ENCODE peak calls at places on chromosomes 11 and 22, in ten cellular contexts. R is tibial nerve, Q is mucosa of descending colon, T is tibial artery, K is B cell, V is fibroblast of lung, W is astrocyte of the cerebellum, B is SK-N-SH, U is retinal pigment epithelial cell, M is AG09319. I is an unnamed sample.

GRCh38 chr11:109971184-109971523 is 122.0 kb upstream of the ZC3H12C start:
- DNase-seq in R (no peak), Q (no peak), T (no peak), K (no peak), V (peak), W (peak), B (no peak), U (no peak), M (no peak), I (no peak)

GRCh38 chr22:41762980-41763779 is 37.3 kb upstream of the CCDC134 start:
- DNase-seq in R (no peak), Q (no peak), T (no peak), K (no peak), V (peak), W (no peak), B (no peak), U (no peak), M (no peak), I (no peak)

GRCh38 chr11:32447252-32447651 is 11.9 kb upstream of the WT1 start:
- DNase-seq in R (no peak), Q (no peak), T (no peak), K (no peak), V (no peak), W (no peak), B (no peak), U (no peak), M (no peak), I (no peak)

GRCh38 chr22:39984006-39984405 is 10.7 kb upstream of the FAM83F start:
- DNase-seq in R (no peak), Q (no peak), T (no peak), K (no peak), V (peak), W (no peak), B (no peak), U (peak), M (no peak), I (no peak)

GRCh38 chr11:128058580-128059208 is 528.7 kb downstream of the ETS1 start:
- DNase-seq in R (no peak), Q (no peak), T (no peak), K (no peak), V (no peak), W (no peak), B (no peak), U (no peak), M (no peak), I (no peak)

GRCh38 chr11:3160252-3161031 is 4.7 kb downstream of the OSBPL5 start:
- DNase-seq in R (peak), Q (peak), T (peak), K (no peak), V (peak), W (peak), B (peak), U (peak), M (peak), I (peak)

GRCh38 chr11:67178878-67179277 is 59.8 kb downstream of the KDM2A start:
- DNase-seq in R (no peak), Q (no peak), T (no peak), K (no peak), V (peak), W (no peak), B (no peak), U (no peak), M (peak), I (no peak)

GRCh38 chr22:47008208-47008885 is 245.9 kb downstream of the TBC1D22A start:
- DNase-seq in R (no peak), Q (no peak), T (no peak), K (no peak), V (no peak), W (no peak), B (no peak), U (no peak), M (no peak), I (no peak)

GRCh38 chr11:134537941-134538340 is 125.9 kb upstream of the B3GAT1 start:
- DNase-seq in R (no peak), Q (no peak), T (no peak), K (no peak), V (no peak), W (no peak), B (no peak), U (no peak), M (no peak), I (no peak)

GRCh38 chr22:38699784-38700183 is 959 bp downstream of the JOSD1 start:
- DNase-seq in R (no peak), Q (no peak), T (no peak), K (no peak), V (peak), W (no peak), B (no peak), U (no peak), M (no peak), I (no peak)

GRCh38 chr11:116148056-116148455 is 624.7 kb downstream of the BUD13 start:
- DNase-seq in R (no peak), Q (no peak), T (no peak), K (no peak), V (no peak), W (no peak), B (no peak), U (no peak), M (no peak), I (no peak)

GRCh38 chr11:65297026-65297667 is 17.5 kb upstream of the CDC42EP2 start:
- DNase-seq in R (no peak), Q (no peak), T (no peak), K (no peak), V (peak), W (no peak), B (no peak), U (no peak), M (no peak), I (no peak)

GRCh38 chr11:18457435-18457834 is 1.8 kb downstream of the LDHAL6A start:
- DNase-seq in R (no peak), Q (no peak), T (no peak), K (no peak), V (no peak), W (no peak), B (peak), U (peak), M (no peak), I (no peak)

GRCh38 chr22:48240165-48240934 is 1477.9 kb downstream of the TBC1D22A start:
- DNase-seq in R (no peak), Q (no peak), T (no peak), K (no peak), V (no peak), W (no peak), B (no peak), U (no peak), M (no peak), I (no peak)

GRCh38 chr11:103228807-103229206 is 119.6 kb downstream of the DYNC2H1 start:
- DNase-seq in R (no peak), Q (no peak), T (no peak), K (no peak), V (no peak), W (no peak), B (no peak), U (peak), M (no peak), I (no peak)

GRCh38 chr11:67395555-67396257 is 3.9 kb downstream of the RAD9A start:
- DNase-seq in R (no peak), Q (peak), T (no peak), K (no peak), V (no peak), W (no peak), B (no peak), U (no peak), M (no peak), I (no peak)

GRCh38 chr11:10514713-10515112 is 26.3 kb downstream of the RNF141 start:
- DNase-seq in R (no peak), Q (no peak), T (no peak), K (no peak), V (no peak), W (no peak), B (no peak), U (no peak), M (no peak), I (no peak)

GRCh38 chr11:22703040-22703439 is 36.6 kb downstream of the GAS2 start:
- DNase-seq in R (no peak), Q (no peak), T (no peak), K (no peak), V (peak), W (peak), B (no peak), U (peak), M (peak), I (peak)

GRCh38 chr11:75508051-75508561 is 17.6 kb downstream of the GDPD5 start:
- DNase-seq in R (no peak), Q (no peak), T (no peak), K (peak), V (no peak), W (no peak), B (peak), U (no peak), M (no peak), I (no peak)

GRCh38 chr22:44526431-44527115 is 28.5 kb upstream of the RTL6 start:
- DNase-seq in R (no peak), Q (no peak), T (no peak), K (no peak), V (no peak), W (no peak), B (peak), U (no peak), M (no peak), I (no peak)

GRCh38 chr11:115769891-115770290 is 265.7 kb upstream of the CADM1 start:
- DNase-seq in R (no peak), Q (no peak), T (no peak), K (no peak), V (no peak), W (no peak), B (no peak), U (no peak), M (no peak), I (no peak)

GRCh38 chr22:38942702-38943101 is 14.7 kb upstream of the APOBEC3A start:
- DNase-seq in R (no peak), Q (no peak), T (no peak), K (no peak), V (no peak), W (no peak), B (no peak), U (no peak), M (no peak), I (no peak)

GRCh38 chr22:37416389-37416788 is 10.9 kb downstream of the ELFN2 start:
- DNase-seq in R (no peak), Q (no peak), T (no peak), K (no peak), V (no peak), W (no peak), B (no peak), U (no peak), M (no peak), I (no peak)

GRCh38 chr11:47186937-47187681 is 875 bp upstream of the PACSIN3 start:
- DNase-seq in R (peak), Q (no peak), T (peak), K (no peak), V (peak), W (no peak), B (peak), U (no peak), M (no peak), I (no peak)

GRCh38 chr11:128210148-128210940 is 377.0 kb downstream of the ETS1 start:
- DNase-seq in R (no peak), Q (no peak), T (no peak), K (no peak), V (peak), W (peak), B (no peak), U (peak), M (peak), I (peak)

GRCh38 chr11:17277024-17277584 is 565 bp downstream of the NUCB2 start:
- DNase-seq in R (no peak), Q (no peak), T (peak), K (no peak), V (peak), W (no peak), B (no peak), U (no peak), M (no peak), I (no peak)

GRCh38 chr11:118612378-118612777 is 5.0 kb downstream of the PHLDB1 start:
- DNase-seq in R (no peak), Q (peak), T (peak), K (no peak), V (no peak), W (no peak), B (no peak), U (no peak), M (no peak), I (no peak)

GRCh38 chr11:102438311-102439062 is 14.1 kb downstream of the TMEM123 start:
- DNase-seq in R (no peak), Q (peak), T (no peak), K (no peak), V (no peak), W (no peak), B (no peak), U (no peak), M (no peak), I (no peak)

GRCh38 chr22:49203091-49203862 is 624.4 kb downstream of the BRD1 start:
- DNase-seq in R (no peak), Q (peak), T (peak), K (no peak), V (no peak), W (no peak), B (peak), U (no peak), M (no peak), I (no peak)

GRCh38 chr11:101327908-101328307 is 198.3 kb upstream of the PGR start:
- DNase-seq in R (no peak), Q (no peak), T (no peak), K (no peak), V (peak), W (no peak), B (no peak), U (peak), M (no peak), I (no peak)

GRCh38 chr11:67278135-67278938 is 10.8 kb upstream of the ANKRD13D start:
- DNase-seq in R (no peak), Q (peak), T (no peak), K (no peak), V (no peak), W (no peak), B (no peak), U (no peak), M (no peak), I (no peak)

GRCh38 chr11:46075928-46076327 is 45.3 kb downstream of the PHF21A start:
- DNase-seq in R (no peak), Q (no peak), T (no peak), K (no peak), V (no peak), W (no peak), B (no peak), U (no peak), M (no peak), I (no peak)
- TF ChIP-seq CTCF in R (no peak), Q (no peak), T (no peak), K (no peak), V (peak), W (peak), B (peak), U (peak), M (peak), I (no peak)

GRCh38 chr22:22554324-22555284 is 4.5 kb downstream of the PRAME start:
- DNase-seq in R (no peak), Q (no peak), T (no peak), K (no peak), V (no peak), W (no peak), B (no peak), U (no peak), M (no peak), I (no peak)
- TF ChIP-seq CTCF in R (no peak), Q (no peak), T (no peak), K (no peak), V (no peak), W (no peak), B (no peak), U (no peak), M (no peak), I (no peak)

DNA sequence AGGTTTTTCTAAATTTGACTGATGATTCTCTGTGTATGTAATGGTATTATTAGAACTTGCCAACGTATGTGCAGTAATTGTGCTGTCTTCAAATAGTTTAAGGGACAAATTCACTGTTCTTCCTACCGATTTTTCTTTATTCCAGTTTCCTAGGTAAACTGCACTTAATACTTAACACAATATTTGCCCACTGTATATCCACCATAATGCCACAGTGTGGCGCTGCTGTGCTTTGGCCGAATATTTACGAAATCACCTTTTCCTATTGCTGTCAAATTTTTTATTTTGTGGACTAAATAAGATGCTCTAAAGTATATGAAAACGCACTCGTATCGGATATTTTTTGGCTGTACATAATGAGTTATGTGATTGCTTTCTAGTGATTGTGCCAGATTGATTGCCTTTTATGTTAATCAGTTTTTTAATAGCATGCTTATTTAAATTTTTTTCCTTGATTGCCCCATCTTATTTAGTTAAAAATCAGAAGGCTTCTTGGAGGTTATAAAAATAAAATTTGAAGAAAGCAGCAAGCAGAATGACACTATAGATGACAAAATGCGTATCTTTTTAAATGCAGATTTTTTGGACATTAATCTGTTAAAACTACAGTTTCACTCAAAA is 10.5 kb downstream of the AASDHPPT start:
- DNase-seq in R (peak), Q (no peak), T (peak), K (no peak), V (peak), W (peak), B (peak), U (no peak), M (no peak), I (no peak)
- TF ChIP-seq CTCF in R (peak), Q (peak), T (peak), K (peak), V (peak), W (peak), B (peak), U (peak), M (peak), I (peak)

DNA sequence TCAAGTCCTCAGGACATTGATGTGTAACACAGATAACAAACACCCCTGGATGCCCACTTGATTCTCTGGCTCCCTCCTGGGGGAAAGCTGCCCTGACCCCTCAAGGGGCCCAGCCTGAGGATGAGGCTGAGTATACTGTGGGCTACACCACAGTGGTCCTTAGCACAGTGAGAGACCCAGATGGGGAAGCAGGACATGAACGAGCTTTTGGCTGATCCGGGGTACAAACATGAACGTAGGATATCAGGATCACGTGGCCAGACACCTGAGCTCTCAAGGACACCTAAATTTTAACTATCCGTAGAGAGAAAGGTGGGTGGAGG is 87.1 kb upstream of the VPREB1 start:
- DNase-seq in R (no peak), Q (no peak), T (no peak), K (no peak), V (no peak), W (no peak), B (no peak), U (no peak), M (no peak), I (no peak)
- TF ChIP-seq CTCF in R (no peak), Q (no peak), T (no peak), K (no peak), V (no peak), W (no peak), B (no peak), U (no peak), M (no peak), I (no peak)

GRCh38 chr11:69291459-69292110 is 2.4 kb upstream of the MYEOV start:
- DNase-seq in R (no peak), Q (no peak), T (no peak), K (no peak), V (no peak), W (no peak), B (no peak), U (no peak), M (no peak), I (no peak)

GRCh38 chr11:69294621-69295078 is 695 bp downstream of the MYEOV start:
- DNase-seq in R (no peak), Q (no peak), T (no peak), K (no peak), V (no peak), W (no peak), B (no peak), U (no peak), M (no peak), I (no peak)

GRCh38 chr11:69293819-69294505 is at the start of gene MYEOV:
- DNase-seq in R (no peak), Q (peak), T (no peak), K (no peak), V (peak), W (no peak), B (peak), U (no peak), M (no peak), I (no peak)

GRCh38 chr11:69292221-69292648 is 1.7 kb upstream of the MYEOV start:
- DNase-seq in R (no peak), Q (no peak), T (no peak), K (peak), V (peak), W (no peak), B (no peak), U (no peak), M (no peak), I (no peak)

DNA sequence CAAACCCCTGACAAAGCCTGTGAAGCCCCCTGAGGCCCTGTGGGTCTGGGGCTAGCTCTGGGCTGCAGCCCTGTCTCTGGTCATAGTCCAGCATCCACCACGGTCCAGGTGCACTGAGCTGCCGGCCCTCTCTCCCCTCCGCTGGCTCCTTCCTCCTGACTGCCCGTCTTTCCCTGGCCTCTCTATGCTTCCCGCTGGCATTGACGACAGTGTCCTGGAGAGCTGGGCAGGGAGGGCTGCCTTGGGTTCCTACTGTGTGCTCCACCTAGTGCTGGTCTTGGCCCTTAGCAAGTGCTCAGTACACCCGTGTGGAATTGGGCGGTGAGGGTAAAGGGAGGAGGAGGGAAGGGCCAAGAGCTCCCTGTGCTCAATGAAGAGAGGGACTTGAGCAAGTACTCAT is 868 bp upstream of the MYEOV start:
- DNase-seq in R (no peak), Q (no peak), T (no peak), K (no peak), V (no peak), W (no peak), B (no peak), U (no peak), M (no peak), I (no peak)
- TF ChIP-seq CTCF in R (no peak), Q (no peak), T (no peak), K (no peak), V (no peak), W (no peak), B (no peak), U (no peak), M (no peak), I (no peak)

GRCh38 chr11:6568191-6568918 is 35.1 kb downstream of the RRP8 start:
- DNase-seq in R (no peak), Q (no peak), T (no peak), K (no peak), V (peak), W (peak), B (no peak), U (no peak), M (peak), I (peak)
- TF ChIP-seq CTCF in R (no peak), Q (no peak), T (no peak), K (no peak), V (no peak), W (no peak), B (peak), U (no peak), M (no peak), I (peak)

GRCh38 chr11:35814026-35814425 is 129.8 kb upstream of the LDLRAD3 start:
- DNase-seq in R (no peak), Q (no peak), T (no peak), K (no peak), V (no peak), W (peak), B (no peak), U (no peak), M (no peak), I (no peak)

GRCh38 chr11:35814720-35815305 is 129.0 kb upstream of the LDLRAD3 start:
- DNase-seq in R (no peak), Q (no peak), T (no peak), K (no peak), V (peak), W (no peak), B (no peak), U (peak), M (no peak), I (no peak)

GRCh38 chr11:35811783-35812182 is 132.1 kb upstream of the LDLRAD3 start:
- DNase-seq in R (no peak), Q (no peak), T (no peak), K (no peak), V (no peak), W (no peak), B (no peak), U (no peak), M (no peak), I (no peak)

GRCh38 chr11:35812850-35813249 is 131.0 kb upstream of the LDLRAD3 start:
- DNase-seq in R (no peak), Q (no peak), T (no peak), K (no peak), V (no peak), W (no peak), B (no peak), U (peak), M (no peak), I (no peak)

GRCh38 chr11:35815556-35816315 is 128.1 kb upstream of the LDLRAD3 start:
- DNase-seq in R (no peak), Q (no peak), T (peak), K (no peak), V (peak), W (no peak), B (no peak), U (no peak), M (peak), I (no peak)
- TF ChIP-seq CTCF in R (no peak), Q (no peak), T (no peak), K (no peak), V (no peak), W (no peak), B (no peak), U (no peak), M (no peak), I (no peak)

I was measured in kidney epithelial cell.